ENCODE peak calls at places on chromosomes 16 and 17, in five cellular contexts. Z is bronchial epithelial cell; P is ascending aorta; Q is CD4-positive, CD25-positive, alpha-beta regulatory T cell; S is mesenchymal stem cell. W is an unnamed sample. For H3K36me3, the result is how much of the 10 kb centered on the place peaks cover.

GRCh38 chr16:71895679-71896385 is 501 bp downstream of the IST1 start:
- DNase-seq in Z (peak), P (no peak), Q (peak), S (peak), W (no peak)

GRCh38 chr17:27419156-27419555 is 37.1 kb upstream of the KSR1 start:
- DNase-seq in Z (no peak), P (no peak), Q (no peak), S (no peak), W (no peak)

GRCh38 chr17:43550754-43551153 is 4.6 kb upstream of the ETV4 start:
- DNase-seq in Z (no peak), P (no peak), Q (no peak), S (no peak), W (no peak)

GRCh38 chr17:58640202-58640601 is 51.6 kb downstream of the TEX14 start:
- DNase-seq in Z (peak), P (no peak), Q (no peak), S (no peak), W (no peak)

GRCh38 chr16:88519938-88520653 is 50.1 kb upstream of the ZC3H18 start:
- DNase-seq in Z (no peak), P (no peak), Q (no peak), S (no peak), W (no peak)

GRCh38 chr16:86261379-86261778 is 248.9 kb upstream of the FOXF1 start:
- DNase-seq in Z (no peak), P (no peak), Q (no peak), S (peak), W (no peak)

GRCh38 chr17:34798581-34798980 is 162.7 kb downstream of the CCT6B start:
- DNase-seq in Z (no peak), P (no peak), Q (no peak), S (no peak), W (no peak)

GRCh38 chr16:72434159-72434558 is 262.2 kb upstream of the PMFBP1 start:
- DNase-seq in Z (peak), P (no peak), Q (no peak), S (peak), W (no peak)

GRCh38 chr16:88611220-88611821 is 27.1 kb upstream of the IL17C start:
- DNase-seq in Z (no peak), P (no peak), Q (no peak), S (no peak), W (no peak)

GRCh38 chr16:616771-617586 is 13.8 kb upstream of the WFIKKN1 start:
- DNase-seq in Z (no peak), P (no peak), Q (no peak), S (no peak), W (no peak)

GRCh38 chr16:87182759-87183158 is 134.4 kb downstream of the C16orf95 start:
- DNase-seq in Z (no peak), P (no peak), Q (no peak), S (no peak), W (no peak)

GRCh38 chr17:4529533-4530152 is 25.5 kb downstream of the MYBBP1A start:
- DNase-seq in Z (no peak), P (no peak), Q (no peak), S (no peak), W (peak)

GRCh38 chr16:26985100-26986065 is 81.3 kb upstream of the C16orf82 start:
- DNase-seq in Z (no peak), P (no peak), Q (no peak), S (no peak), W (no peak)

GRCh38 chr16:72996291-72997062 is 51.5 kb downstream of the ZFHX3 start:
- DNase-seq in Z (no peak), P (peak), Q (no peak), S (no peak), W (no peak)

GRCh38 chr16:23420011-23420410 is 33.0 kb downstream of the COG7 start:
- DNase-seq in Z (no peak), P (no peak), Q (no peak), S (peak), W (no peak)

GRCh38 chr17:67666028-67666427 is 51.7 kb upstream of the NOL11 start:
- DNase-seq in Z (no peak), P (no peak), Q (no peak), S (no peak), W (no peak)

GRCh38 chr17:65867014-65867413 is 305.6 kb upstream of the AXIN2 start:
- DNase-seq in Z (no peak), P (no peak), Q (no peak), S (no peak), W (no peak)

GRCh38 chr17:41302981-41303380 is 330 bp upstream of the KRTAP29-1 start:
- DNase-seq in Z (no peak), P (no peak), Q (no peak), S (no peak), W (no peak)

GRCh38 chr17:44902135-44902760 is 3.0 kb upstream of the EFTUD2 start:
- DNase-seq in Z (no peak), P (no peak), Q (no peak), S (no peak), W (no peak)

GRCh38 chr17:74938194-74938950 is 2.7 kb downstream of the OTOP3 start:
- DNase-seq in Z (no peak), P (no peak), Q (no peak), S (no peak), W (no peak)

GRCh38 chr17:21146362-21147021 is 19.7 kb downstream of the DHRS7B start:
- DNase-seq in Z (no peak), P (no peak), Q (no peak), S (no peak), W (no peak)

GRCh38 chr16:78210305-78210704 is 110.9 kb downstream of the WWOX start:
- DNase-seq in Z (peak), P (no peak), Q (no peak), S (peak), W (no peak)

GRCh38 chr17:83057793-83058477 is 21.5 kb upstream of the METRNL start:
- DNase-seq in Z (no peak), P (peak), Q (no peak), S (no peak), W (no peak)

GRCh38 chr16:741986-742629 is 1.3 kb upstream of the CIAO3 start:
- DNase-seq in Z (no peak), P (no peak), Q (no peak), S (no peak), W (no peak)

GRCh38 chr16:47644661-47645060 is 183.5 kb downstream of the PHKB start:
- DNase-seq in Z (no peak), P (no peak), Q (no peak), S (peak), W (no peak)

GRCh38 chr16:13923703-13924298 is 3.8 kb downstream of the ERCC4 start:
- DNase-seq in Z (peak), P (no peak), Q (no peak), S (peak), W (peak)

GRCh38 chr17:34259151-34259550 is 4.1 kb downstream of the CCL2 start:
- DNase-seq in Z (peak), P (no peak), Q (no peak), S (no peak), W (no peak)

GRCh38 chr16:88072571-88073001 is 121.4 kb downstream of the BANP start:
- DNase-seq in Z (no peak), P (no peak), Q (no peak), S (no peak), W (no peak)

GRCh38 chr17:77528516-77529327 is 388.0 kb downstream of the SEC14L1 start:
- DNase-seq in Z (no peak), P (no peak), Q (no peak), S (no peak), W (no peak)

GRCh38 chr17:57842280-57842679 is 7.6 kb downstream of the MRPS23 start:
- DNase-seq in Z (no peak), P (no peak), Q (no peak), S (no peak), W (no peak)

GRCh38 chr17:57861000-57861736 is 11.3 kb upstream of the MRPS23 start:
- DNase-seq in Z (no peak), P (peak), Q (no peak), S (peak), W (peak)

GRCh38 chr17:28985950-28986713 is 19.7 kb downstream of the SEZ6 start:
- DNase-seq in Z (no peak), P (no peak), Q (no peak), S (no peak), W (no peak)
- H3K4me3 ChIP-seq in Z (no peak), P (no peak), Q (no peak), S (no peak), W (no peak)

GRCh38 chr17:81206657-81207056 is 16.1 kb downstream of the CEP131 start:
- DNase-seq in Z (no peak), P (no peak), Q (no peak), S (no peak), W (no peak)

GRCh38 chr17:81204578-81204977 is 18.2 kb downstream of the CEP131 start:
- DNase-seq in Z (no peak), P (no peak), Q (no peak), S (no peak), W (no peak)

GRCh38 chr17:81208651-81209050 is 14.1 kb downstream of the CEP131 start:
- DNase-seq in Z (no peak), P (no peak), Q (no peak), S (no peak), W (no peak)

GRCh38 chr17:81207610-81208581 is 14.9 kb downstream of the CEP131 start:
- DNase-seq in Z (no peak), P (no peak), Q (no peak), S (no peak), W (no peak)

GRCh38 chr17:81206166-81206565 is 16.6 kb downstream of the CEP131 start:
- DNase-seq in Z (no peak), P (no peak), Q (no peak), S (no peak), W (no peak)
- H3K36me3 ChIP-seq in Z (under half), P (under half), Q (under half), S (under half), W (under half)

GRCh38 chr17:2050246-2050866 is 4.5 kb upstream of the HIC1 start:
- DNase-seq in Z (no peak), P (no peak), Q (peak), S (peak), W (peak)

GRCh38 chr17:2049333-2050245 is 5.3 kb upstream of the HIC1 start:
- DNase-seq in Z (peak), P (peak), Q (peak), S (peak), W (peak)

GRCh38 chr17:2053380-2054261 is 1.3 kb upstream of the HIC1 start:
- DNase-seq in Z (no peak), P (peak), Q (peak), S (peak), W (peak)

GRCh38 chr17:2050871-2051387 is 4.0 kb upstream of the HIC1 start:
- DNase-seq in Z (no peak), P (no peak), Q (no peak), S (peak), W (no peak)

DNA sequence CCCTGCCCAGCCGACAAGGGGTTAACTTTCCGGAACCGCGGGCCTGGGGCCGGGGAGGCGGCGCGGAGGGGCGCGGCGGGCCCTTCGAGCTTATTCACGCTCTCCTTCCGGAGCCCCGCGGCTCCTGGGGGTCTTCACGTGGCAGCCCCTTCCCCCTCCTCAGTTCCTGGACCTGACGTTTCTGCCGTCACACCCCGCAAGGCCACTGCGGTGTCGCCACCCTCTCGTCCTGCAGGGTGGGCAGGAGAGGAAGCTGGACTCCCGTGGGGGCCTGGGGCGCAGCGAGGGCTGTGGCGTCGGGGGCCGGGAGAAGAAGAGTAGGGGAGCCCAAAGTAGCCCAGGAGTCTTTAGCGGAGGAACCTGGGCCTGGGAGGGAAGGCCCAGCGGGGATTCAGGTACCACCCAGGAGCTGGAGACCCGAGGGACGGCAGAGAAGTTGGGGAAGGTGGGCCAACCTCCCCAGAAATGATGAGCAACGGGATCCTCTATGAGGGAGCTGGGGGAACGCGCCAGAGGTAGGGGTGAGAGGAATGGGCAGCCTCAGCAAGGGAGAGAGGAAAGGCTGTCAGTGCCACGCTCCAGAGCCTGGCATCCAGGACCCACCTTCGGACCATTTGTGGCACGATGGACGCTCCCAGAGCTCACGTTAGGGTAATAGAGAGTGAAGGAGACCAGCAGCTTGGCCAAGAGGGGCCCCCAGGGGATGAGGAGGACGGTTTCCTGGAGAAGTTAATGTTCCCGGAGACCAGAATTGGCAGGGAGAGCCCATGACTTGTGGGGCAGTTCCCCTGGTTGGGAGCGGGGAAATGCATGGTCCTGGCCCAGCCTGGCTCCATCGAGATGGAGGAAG is 3.3 kb upstream of the HIC1 start:
- DNase-seq in Z (no peak), P (no peak), Q (no peak), S (no peak), W (no peak)
- H3K4me3 ChIP-seq in Z (no peak), P (peak), Q (no peak), S (peak), W (no peak)

GRCh38 chr16:70556063-70556462 is 32.4 kb downstream of the SF3B3 start:
- DNase-seq in Z (no peak), P (no peak), Q (no peak), S (peak), W (no peak)

GRCh38 chr16:70552675-70553074 is 29.1 kb downstream of the SF3B3 start:
- DNase-seq in Z (no peak), P (no peak), Q (no peak), S (peak), W (no peak)

GRCh38 chr16:70553175-70553574 is 29.6 kb downstream of the SF3B3 start:
- DNase-seq in Z (peak), P (no peak), Q (no peak), S (peak), W (no peak)

GRCh38 chr16:70551788-70552187 is 28.2 kb downstream of the SF3B3 start:
- DNase-seq in Z (no peak), P (no peak), Q (no peak), S (peak), W (no peak)

DNA sequence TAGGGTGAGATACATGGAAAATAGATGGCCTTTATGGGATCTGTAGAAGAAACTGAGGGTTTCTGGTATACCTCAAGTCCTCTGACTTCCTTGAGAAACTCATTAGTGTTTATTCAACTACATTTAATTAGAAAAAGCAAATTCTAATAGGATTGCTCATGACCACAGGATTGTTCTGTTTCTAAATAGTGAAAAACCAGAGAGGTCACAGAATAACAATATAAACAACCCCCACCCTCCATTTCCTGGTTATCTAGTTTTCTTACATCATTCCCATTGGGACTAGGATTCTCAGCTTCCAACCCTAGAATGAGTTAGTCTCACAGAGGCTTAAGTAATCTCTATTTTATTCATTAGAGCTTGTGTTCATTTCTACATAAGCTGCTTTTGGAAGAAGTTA is 30.0 kb downstream of the SF3B3 start:
- DNase-seq in Z (no peak), P (no peak), Q (no peak), S (peak), W (no peak)
- H3K36me3 ChIP-seq in Z (under half), P (half or more), Q (half or more), S (half or more), W (half or more)

DNA sequence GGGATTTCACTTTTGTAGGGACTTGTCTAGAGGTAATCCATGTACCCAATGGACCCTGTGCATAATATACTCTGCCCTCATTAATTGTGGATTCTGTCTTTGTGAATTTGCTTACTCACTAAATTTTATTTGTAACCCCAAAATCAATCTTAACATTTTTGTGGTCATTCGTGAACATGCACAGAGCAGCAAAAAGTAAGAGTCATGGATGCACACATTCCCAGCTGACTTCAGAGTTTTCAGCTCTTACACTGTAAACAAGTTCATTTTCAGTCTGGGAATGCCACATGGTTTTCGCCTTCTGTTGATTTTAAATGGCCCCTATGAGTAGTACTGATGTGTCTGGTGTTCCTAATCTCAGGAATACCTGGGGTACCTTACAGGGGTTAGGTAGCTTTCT is 24.3 kb downstream of the TAC4 start:
- DNase-seq in Z (no peak), P (no peak), Q (no peak), S (peak), W (no peak)
- H3K4me3 ChIP-seq in Z (no peak), P (no peak), Q (no peak), S (no peak), W (no peak)

DNA sequence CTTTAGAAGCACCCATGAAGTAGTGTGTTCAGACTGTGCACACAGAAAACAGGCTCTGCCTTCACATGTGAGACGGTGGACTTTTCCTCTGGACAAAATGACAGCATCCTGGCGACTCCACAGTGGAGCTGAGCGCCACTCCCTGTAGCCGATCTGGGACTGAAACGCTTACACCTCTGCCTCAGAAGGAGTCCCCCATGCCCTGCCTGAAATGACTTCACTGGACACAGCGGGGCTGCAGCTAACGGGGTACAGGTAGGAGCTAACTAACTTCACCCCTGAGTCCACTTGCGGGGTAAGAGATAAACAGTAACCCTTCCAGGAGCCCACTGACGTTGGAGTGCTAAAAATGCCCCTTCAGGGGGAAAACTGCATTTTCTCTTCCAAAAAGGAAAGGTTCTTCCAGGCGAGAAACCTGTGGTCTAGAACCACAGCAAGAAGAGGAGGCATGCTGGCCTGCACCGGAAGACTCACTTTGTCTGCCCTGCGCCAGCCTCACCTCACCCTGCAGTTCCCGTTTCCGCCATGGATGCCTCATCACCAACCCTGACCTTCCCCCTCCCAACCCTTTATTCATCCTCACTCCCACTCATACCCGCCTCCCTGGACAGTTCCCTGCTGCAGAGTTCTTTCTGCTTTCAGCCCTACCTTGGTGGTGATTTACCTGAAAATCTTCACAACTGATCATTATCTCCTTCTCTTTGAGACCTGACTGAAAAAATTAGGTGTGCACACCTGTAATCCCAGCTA is 19.4 kb upstream of the ENDOV start:
- DNase-seq in Z (no peak), P (no peak), Q (no peak), S (no peak), W (no peak)
- H3K36me3 ChIP-seq in Z (under half), P (under half), Q (under half), S (half or more), W (under half)

DNA sequence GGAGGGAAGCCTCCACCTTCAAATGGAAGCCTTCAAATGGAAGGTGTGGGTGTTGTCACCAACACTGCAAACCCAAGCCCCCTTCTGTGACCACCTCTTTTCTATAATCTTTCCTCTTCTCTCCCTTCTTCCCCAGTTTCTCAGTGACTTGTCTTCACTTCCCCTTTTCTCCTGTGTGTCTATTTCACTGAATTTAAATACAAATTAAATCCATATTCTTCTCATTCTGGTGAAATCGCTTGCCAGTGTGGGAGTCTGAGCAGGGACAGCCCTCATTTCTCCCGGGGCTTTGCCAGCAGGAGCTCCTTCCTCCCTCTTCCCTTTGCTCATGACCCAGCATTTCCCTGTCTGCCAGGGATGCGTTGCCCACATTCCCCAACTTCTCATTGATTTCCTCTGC is 6.4 kb upstream of the ITGAX start:
- DNase-seq in Z (no peak), P (no peak), Q (no peak), S (no peak), W (no peak)
- H3K4me3 ChIP-seq in Z (no peak), P (no peak), Q (no peak), S (no peak), W (no peak)

GRCh38 chr17:17182601-17183136 is 23.5 kb downstream of the PLD6 start:
- DNase-seq in Z (no peak), P (no peak), Q (no peak), S (no peak), W (no peak)
- H3K36me3 ChIP-seq in Z (under half), P (half or more), Q (under half), S (half or more), W (under half)

GRCh38 chr16:56279132-56279531 is 87.8 kb downstream of the GNAO1 start:
- DNase-seq in Z (peak), P (no peak), Q (no peak), S (no peak), W (peak)
- H3K4me3 ChIP-seq in Z (no peak), P (no peak), Q (no peak), S (no peak), W (no peak)

W was measured in CD4-positive, alpha-beta memory T cell.